ENCODE peak calls at places on chromosomes 1 and 21, in six cellular contexts. J is ELR; H is activated T-cell treated with anti-CD3 and anti-CD28 coated beads for 48 hours; Y is cardiac muscle cell; A is activated T-helper 1 cell treated with anti-CD3 and anti-CD28 coated beads, Interleukin-2, amount 50 U/mL, for 16 hours; Z is PC-3. E is an unnamed sample.

GRCh38 chr1:3170566-3171453 is 101.8 kb downstream of the PRDM16 start:
- DNase-seq in J (no peak), H (no peak), Y (peak), A (no peak), Z (no peak), E (no peak)

GRCh38 chr1:55696181-55696580 is 481.0 kb upstream of the USP24 start:
- DNase-seq in J (peak), H (no peak), Y (peak), A (no peak), Z (peak), E (no peak)

GRCh38 chr1:93344886-93345632 is 648 bp upstream of the DR1 start:
- DNase-seq in J (no peak), H (no peak), Y (no peak), A (no peak), Z (peak), E (no peak)

GRCh38 chr21:33761104-33762036 is 119.1 kb downstream of the ITSN1 start:
- DNase-seq in J (peak), H (no peak), Y (peak), A (no peak), Z (peak), E (no peak)

GRCh38 chr1:204894606-204895005 is 23.9 kb downstream of the NFASC start:
- DNase-seq in J (no peak), H (no peak), Y (no peak), A (no peak), Z (no peak), E (no peak)

GRCh38 chr21:36255650-36256047 is 64.3 kb upstream of the MORC3 start:
- DNase-seq in J (no peak), H (no peak), Y (no peak), A (no peak), Z (no peak), E (no peak)

GRCh38 chr1:244851546-244852231 is 12.7 kb downstream of the HNRNPU start:
- DNase-seq in J (no peak), H (no peak), Y (no peak), A (no peak), Z (no peak), E (no peak)

GRCh38 chr1:198267056-198267455 is 110.3 kb downstream of the NEK7 start:
- DNase-seq in J (no peak), H (no peak), Y (no peak), A (no peak), Z (no peak), E (no peak)

GRCh38 chr21:28781602-28782274 is 210.9 kb downstream of the LTN1 start:
- DNase-seq in J (peak), H (no peak), Y (peak), A (no peak), Z (peak), E (no peak)

GRCh38 chr1:70509996-70510876 is 99.2 kb downstream of the CTH start:
- DNase-seq in J (peak), H (no peak), Y (peak), A (no peak), Z (peak), E (no peak)

GRCh38 chr1:241499910-241500309 is 19.6 kb downstream of the FH start:
- DNase-seq in J (peak), H (no peak), Y (peak), A (no peak), Z (peak), E (no peak)

GRCh38 chr21:39542736-39543135 is 70.0 kb upstream of the B3GALT5 start:
- DNase-seq in J (no peak), H (no peak), Y (no peak), A (no peak), Z (no peak), E (no peak)

GRCh38 chr1:50422946-50423669 is at the start of gene DMRTA2:
- DNase-seq in J (no peak), H (no peak), Y (peak), A (no peak), Z (no peak), E (no peak)

GRCh38 chr1:56798053-56798471 is 21.1 kb downstream of the FYB2 start:
- DNase-seq in J (peak), H (no peak), Y (no peak), A (no peak), Z (no peak), E (no peak)

GRCh38 chr1:156263288-156263655 is 15.4 kb upstream of the PAQR6 start:
- DNase-seq in J (no peak), H (no peak), Y (no peak), A (no peak), Z (no peak), E (no peak)

GRCh38 chr1:163876546-163876945 is 554.8 kb downstream of the NUF2 start:
- DNase-seq in J (peak), H (no peak), Y (no peak), A (no peak), Z (no peak), E (no peak)

GRCh38 chr1:213934642-213935041 is 53.1 kb upstream of the PROX1 start:
- DNase-seq in J (no peak), H (no peak), Y (no peak), A (no peak), Z (peak), E (no peak)

GRCh38 chr1:25556791-25557476 is 13.5 kb downstream of the LDLRAP1 start:
- DNase-seq in J (peak), H (no peak), Y (no peak), A (no peak), Z (peak), E (peak)

GRCh38 chr1:32817815-32818786 is 648 bp downstream of the S100PBP start:
- DNase-seq in J (peak), H (peak), Y (peak), A (no peak), Z (peak), E (peak)

GRCh38 chr1:167698313-167698712 is 23.5 kb upstream of the MPZL1 start:
- DNase-seq in J (no peak), H (no peak), Y (no peak), A (no peak), Z (no peak), E (no peak)

GRCh38 chr1:46087891-46088290 is 44.5 kb downstream of the PIK3R3 start:
- DNase-seq in J (no peak), H (no peak), Y (no peak), A (no peak), Z (no peak), E (no peak)

GRCh38 chr1:12001249-12001917 is 17.9 kb upstream of the MIIP start:
- DNase-seq in J (peak), H (peak), Y (peak), A (no peak), Z (peak), E (peak)

GRCh38 chr21:42799516-42799915 is 79.8 kb downstream of the WDR4 start:
- DNase-seq in J (peak), H (peak), Y (no peak), A (no peak), Z (peak), E (peak)

GRCh38 chr1:44289530-44289929 is 65.5 kb downstream of the ERI3 start:
- DNase-seq in J (no peak), H (no peak), Y (no peak), A (no peak), Z (no peak), E (no peak)

GRCh38 chr21:34296878-34297277 is 66.9 kb upstream of the KCNE2 start:
- DNase-seq in J (no peak), H (no peak), Y (no peak), A (no peak), Z (no peak), E (no peak)

GRCh38 chr1:156813298-156813697 is 3.4 kb downstream of the SH2D2A start:
- DNase-seq in J (no peak), H (no peak), Y (no peak), A (no peak), Z (no peak), E (no peak)

GRCh38 chr21:33299181-33299752 is 25.5 kb upstream of the IFNAR1 start:
- DNase-seq in J (no peak), H (peak), Y (no peak), A (no peak), Z (peak), E (peak)

GRCh38 chr1:226702957-226703831 is 35.9 kb downstream of the ITPKB start:
- DNase-seq in J (peak), H (peak), Y (peak), A (peak), Z (peak), E (peak)

GRCh38 chr1:158999301-159000069 is 10.2 kb upstream of the IFI16 start:
- DNase-seq in J (peak), H (no peak), Y (peak), A (no peak), Z (peak), E (no peak)

GRCh38 chr1:117821782-117822447 is 107.5 kb downstream of the GDAP2 start:
- DNase-seq in J (peak), H (no peak), Y (no peak), A (no peak), Z (peak), E (no peak)

GRCh38 chr1:1032428-1032827 is 12.5 kb downstream of the AGRN start:
- DNase-seq in J (no peak), H (no peak), Y (peak), A (no peak), Z (no peak), E (no peak)

GRCh38 chr1:203569490-203570318 is 56.9 kb upstream of the ATP2B4 start:
- DNase-seq in J (peak), H (no peak), Y (no peak), A (no peak), Z (peak), E (no peak)

GRCh38 chr1:108080448-108080847 is 115.5 kb upstream of the VAV3 start:
- DNase-seq in J (no peak), H (peak), Y (no peak), A (no peak), Z (no peak), E (peak)

GRCh38 chr1:6347641-6348487 is 45.7 kb downstream of the ACOT7 start:
- DNase-seq in J (peak), H (peak), Y (peak), A (peak), Z (peak), E (peak)

GRCh38 chr1:37123266-37123665 is 89.0 kb upstream of the GRIK3 start:
- DNase-seq in J (peak), H (no peak), Y (no peak), A (no peak), Z (peak), E (no peak)

GRCh38 chr21:40925481-40925880 is 78.5 kb upstream of the DSCAM start:
- DNase-seq in J (no peak), H (no peak), Y (no peak), A (no peak), Z (no peak), E (no peak)

GRCh38 chr21:28311776-28312175 is 680.9 kb downstream of the LTN1 start:
- DNase-seq in J (peak), H (no peak), Y (no peak), A (no peak), Z (peak), E (no peak)

GRCh38 chr1:117605164-117605810 is 561 bp upstream of the TENT5C start:
- DNase-seq in J (peak), H (no peak), Y (peak), A (no peak), Z (peak), E (no peak)

GRCh38 chr1:116842654-116843053 is 67.1 kb upstream of the PTGFRN start:
- DNase-seq in J (peak), H (no peak), Y (peak), A (no peak), Z (peak), E (no peak)

E was measured in stimulated activated CD4-positive, alpha-beta T cell treated with anti-CD3 and anti-CD28 coated beads, Interleukin-1b, Interleukin-23, amount 100 ng/mL, for 48 hours.